ENCODE peak calls at places on chromosomes 7 and 10, in nine cellular contexts. U, E, N, M, I, C, Q, D and J are unnamed samples.
A peak's percentile ranks its signal among the peaks of the same experiment; 100 is the strongest.

GRCh38 chr7:98375664-98376063 is 25.2 kb downstream of the BAIAP2L1 start:
- DNase-seq in U (no peak), E (no peak), M (no peak), N (no peak), Q (no peak), D (no peak), I (no peak), C (no peak), J (no peak)

GRCh38 chr10:127694580-127695193 is 42.3 kb upstream of the FOXI2 start:
- DNase-seq in D (peak; percentile 65), U (peak; percentile 42), Q (peak; percentile 85), I (peak; percentile 41), M (peak; percentile 25), N (peak; percentile 66), C (peak; percentile 95), E (peak; percentile 84), J (peak; percentile 57)

GRCh38 chr7:6254891-6255290 is 17.5 kb downstream of the CYTH3 start:
- DNase-seq in U (no peak), D (no peak), M (peak; percentile 40), N (no peak), Q (no peak), C (no peak), E (no peak), I (no peak), J (no peak)

GRCh38 chr10:35335718-35336083 is 608 bp upstream of the CCNY start:
- DNase-seq in N (peak; percentile 43), M (peak; percentile 30), I (peak; percentile 29), C (peak; percentile 46), E (peak; percentile 42), U (peak; percentile 54), D (no peak), Q (no peak), J (peak; percentile 25)

GRCh38 chr7:22787936-22788335 is 34.7 kb downstream of the TOMM7 start:
- DNase-seq in M (peak; percentile 48), C (no peak), E (no peak), U (no peak), I (no peak), D (no peak), N (no peak), Q (no peak), J (no peak)

GRCh38 chr7:88109612-88110011 is 110.2 kb downstream of the SRI start:
- DNase-seq in Q (no peak), E (no peak), U (no peak), D (no peak), M (no peak), I (no peak), N (no peak), C (no peak), J (no peak)

GRCh38 chr10:24643679-24644209 is 79.9 kb downstream of the ARHGAP21 start:
- DNase-seq in M (no peak), Q (peak; percentile 24), I (no peak), D (no peak), E (no peak), C (no peak), U (peak; percentile 29), N (no peak), J (no peak)

GRCh38 chr7:22859676-22860290 is 37.1 kb upstream of the TOMM7 start:
- DNase-seq in E (no peak), M (peak; percentile 61), U (peak; percentile 38), I (no peak), N (no peak), C (no peak), Q (no peak), D (no peak), J (no peak)

GRCh38 chr10:52570490-52570889 is 202.1 kb downstream of the MBL2 start:
- DNase-seq in I (no peak), D (no peak), E (no peak), Q (no peak), C (no peak), N (no peak), M (no peak), U (no peak), J (no peak)

GRCh38 chr10:52567247-52567580 is 205.4 kb downstream of the MBL2 start:
- DNase-seq in D (no peak), N (no peak), I (no peak), Q (no peak), E (no peak), M (no peak), U (no peak), C (no peak), J (no peak)

GRCh38 chr10:52568309-52568708 is 204.3 kb downstream of the MBL2 start:
- DNase-seq in E (no peak), N (no peak), D (no peak), I (no peak), M (peak; percentile 84), U (peak; percentile 83), Q (no peak), C (no peak), J (no peak)

GRCh38 chr10:52563361-52563760 is 209.2 kb downstream of the MBL2 start:
- DNase-seq in M (peak; percentile 64), N (no peak), C (no peak), I (no peak), U (no peak), E (no peak), Q (no peak), D (no peak), J (no peak)

DNA sequence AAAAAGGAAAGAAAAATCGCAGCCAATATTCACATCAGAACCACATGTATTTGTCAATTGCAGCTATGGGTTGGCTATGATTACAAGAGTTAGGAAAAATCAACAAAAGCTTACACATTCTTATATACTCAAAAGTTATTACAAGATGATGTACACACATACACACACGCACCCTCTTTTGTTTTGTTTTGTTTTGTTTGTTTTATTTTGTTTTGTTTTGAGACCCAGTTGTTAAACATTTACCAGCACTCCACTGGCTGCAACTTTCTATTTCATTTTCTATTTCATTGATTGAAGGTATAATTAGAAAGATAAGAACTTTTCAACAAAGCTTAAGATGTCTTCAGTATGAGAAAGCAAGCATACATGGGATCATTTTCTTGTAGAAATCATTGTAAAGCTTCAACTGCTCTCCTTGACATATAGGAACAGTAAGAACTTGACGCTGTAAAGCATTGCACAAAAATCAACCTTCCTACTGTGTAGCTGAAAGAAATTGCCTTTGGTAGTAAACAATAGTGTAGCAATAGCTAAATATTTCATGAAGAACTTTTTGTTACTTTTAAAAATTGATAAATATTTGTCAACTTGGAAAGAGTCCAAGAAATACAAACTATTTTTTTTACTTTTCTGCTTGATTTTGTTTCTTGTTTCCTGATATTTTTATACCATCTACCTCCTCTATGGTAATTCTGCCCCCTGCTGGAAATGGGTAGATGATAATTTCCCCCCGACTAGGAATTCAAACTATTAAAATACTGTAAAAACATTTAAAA is 205.9 kb downstream of the MBL2 start:
- DNase-seq in Q (peak; percentile 35), I (peak; percentile 54), C (peak; percentile 73), E (peak; percentile 61), U (peak; percentile 98), N (peak; percentile 10), M (peak; percentile 83), D (peak; percentile 2), J (peak; percentile 41)
- TF ChIP-seq EZH2phosphoT487 in Q (no peak), I (no peak), C (no peak), E (no peak), U (no peak), N (no peak), M (no peak), D (no peak), J (no peak)

GRCh38 chr10:97937928-97938327 is 88.3 kb downstream of the GOLGA7B start:
- DNase-seq in U (no peak), M (no peak), N (no peak), I (no peak), Q (no peak), D (no peak), C (no peak), E (no peak), J (no peak)

GRCh38 chr10:97939446-97939990 is 89.9 kb downstream of the GOLGA7B start:
- DNase-seq in M (no peak), C (no peak), I (no peak), E (no peak), D (no peak), U (peak; percentile 5), N (no peak), Q (no peak), J (no peak)

GRCh38 chr10:97944772-97945171 is 85.6 kb downstream of the CRTAC1 start:
- DNase-seq in D (no peak), M (no peak), E (no peak), I (no peak), U (no peak), N (no peak), Q (no peak), C (no peak), J (no peak)

GRCh38 chr10:97940534-97940933 is 89.9 kb downstream of the CRTAC1 start:
- DNase-seq in E (no peak), D (no peak), M (no peak), N (no peak), U (no peak), Q (no peak), I (no peak), C (no peak), J (no peak)

GRCh38 chr10:97943294-97943693 is 87.1 kb downstream of the CRTAC1 start:
- DNase-seq in I (no peak), M (no peak), E (no peak), N (no peak), D (no peak), Q (peak; percentile 8), U (no peak), C (no peak), J (no peak)
- H4K20me1 ChIP-seq in I (no peaks in the 10 kb centered on the region), M (no peaks in the 10 kb centered on the region), E (no peaks in the 10 kb centered on the region), N (no peaks in the 10 kb centered on the region), D (no peaks in the 10 kb centered on the region), Q (no peaks in the 10 kb centered on the region), U (no peaks in the 10 kb centered on the region), C (no peaks in the 10 kb centered on the region), J (no peaks in the 10 kb centered on the region)

DNA sequence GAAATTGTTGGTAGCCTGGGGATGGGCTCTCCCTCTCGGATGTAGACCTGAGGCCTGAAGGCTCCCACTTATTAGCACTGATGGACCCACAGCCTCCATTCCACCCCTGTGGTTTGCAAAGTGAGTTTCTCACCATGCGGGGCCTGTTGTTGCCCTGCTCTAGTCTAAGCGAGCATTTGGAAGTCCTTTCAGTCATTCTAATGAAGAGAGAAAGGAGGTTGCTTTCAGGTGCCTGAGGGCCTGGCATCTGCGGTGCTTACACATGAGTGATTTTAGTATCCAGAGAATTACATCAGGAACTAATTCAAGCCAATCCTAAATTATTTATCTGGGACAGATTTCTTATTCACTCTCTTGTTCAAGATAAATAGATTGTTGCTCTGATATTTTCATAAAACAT is 61.6 kb downstream of the NAMPT start:
- DNase-seq in I (no peak), N (no peak), M (no peak), D (no peak), E (no peak), U (no peak), C (peak; percentile 13), Q (no peak), J (no peak)
- H3K27ac ChIP-seq in I (no peak overlapping the region), N (no peak overlapping the region), M (no peak overlapping the region), D (no peak overlapping the region), E (no peak overlapping the region), U (no peak overlapping the region), C (no peak overlapping the region), Q (no peak overlapping the region), J (no peak overlapping the region)

DNA sequence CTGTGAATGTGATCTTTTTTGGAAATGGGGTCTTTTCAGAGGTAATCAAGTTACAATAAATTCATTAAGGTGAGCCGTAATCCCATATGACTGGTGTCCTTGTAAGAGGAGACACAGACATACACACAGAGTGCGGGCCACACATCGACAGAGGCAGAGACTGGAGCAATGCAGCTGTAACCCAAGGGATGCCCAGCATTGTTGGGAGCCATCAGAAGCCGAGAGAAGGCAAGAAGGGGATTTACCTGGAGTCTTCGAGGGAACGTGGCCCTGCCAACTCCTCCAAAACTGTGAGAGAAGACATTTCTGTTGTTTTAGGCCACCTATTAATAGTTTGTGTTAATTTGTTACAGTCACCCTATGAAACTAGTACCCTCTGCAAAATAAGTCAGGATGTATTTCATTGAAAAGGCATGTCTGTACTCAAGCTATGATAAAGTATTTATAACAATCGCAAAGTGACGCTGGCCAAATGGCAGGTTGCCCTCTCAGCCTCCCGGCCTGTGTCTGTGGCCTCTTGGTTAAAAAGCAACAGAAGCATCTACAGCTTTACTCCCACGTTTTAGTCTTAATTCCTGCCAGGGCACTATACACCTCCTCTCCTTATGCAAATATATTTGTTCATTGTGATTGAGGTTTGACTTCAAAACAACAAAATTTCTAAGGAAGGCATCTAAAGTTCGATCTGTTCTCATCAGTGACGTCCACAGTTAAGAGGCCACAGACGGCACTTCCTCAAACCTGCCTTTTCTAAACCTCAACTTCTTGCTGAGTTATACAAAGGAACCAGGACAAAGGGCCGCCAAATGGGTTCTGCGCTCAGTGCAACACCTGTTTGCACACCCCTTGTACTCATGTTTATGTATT is 46.8 kb downstream of the HIPK2 start:
- DNase-seq in N (peak; percentile 78), U (peak; percentile 17), M (peak; percentile 70), I (peak; percentile 58), E (peak; percentile 48), C (no peak), Q (no peak), D (no peak), J (no peak)
- TF ChIP-seq EZH2phosphoT487 in N (no peak), U (no peak), M (no peak), I (no peak), E (no peak), C (no peak), Q (no peak), D (no peak), J (no peak)